ENCODE peak calls at places on chromosomes 1 and 21, in five cellular contexts. R, P, I, W and F are unnamed samples. For H3K4me1 and H3K36me3, the result is how much of the 10 kb centered on the place peaks cover.

GRCh38 chr1:21295059-21295401 is 4.8 kb upstream of the ECE1 start:
- DNase-seq in R (no peak), P (no peak), I (peak), W (no peak), F (no peak)

GRCh38 chr1:185559684-185560310 is 174.4 kb upstream of the HMCN1 start:
- DNase-seq in R (no peak), P (peak), I (peak), W (peak), F (peak)

GRCh38 chr1:64891440-64891815 is 74.9 kb downstream of the JAK1 start:
- DNase-seq in R (no peak), P (no peak), I (no peak), W (no peak), F (no peak)

GRCh38 chr1:229383961-229384360 is 41.1 kb upstream of the CCSAP start:
- DNase-seq in R (no peak), P (no peak), I (no peak), W (no peak), F (no peak)

GRCh38 chr1:229440821-229441537 is 7.1 kb upstream of the ACTA1 start:
- DNase-seq in R (no peak), P (no peak), I (no peak), W (no peak), F (no peak)

GRCh38 chr1:224433671-224434446 is 738 bp downstream of the WDR26 start:
- DNase-seq in R (no peak), P (peak), I (no peak), W (peak), F (peak)

GRCh38 chr1:114272593-114272992 is 118.9 kb upstream of the SYT6 start:
- DNase-seq in R (no peak), P (no peak), I (no peak), W (no peak), F (no peak)

GRCh38 chr1:240031009-240031408 is 60.7 kb upstream of the FMN2 start:
- DNase-seq in R (no peak), P (no peak), I (no peak), W (no peak), F (no peak)

GRCh38 chr1:20165522-20165951 is 20.4 kb upstream of the UBXN10 start:
- DNase-seq in R (no peak), P (no peak), I (peak), W (no peak), F (no peak)

GRCh38 chr1:110816945-110817344 is 56.0 kb upstream of the CD53 start:
- DNase-seq in R (no peak), P (no peak), I (no peak), W (no peak), F (no peak)

GRCh38 chr1:115210302-115210711 is 121.0 kb upstream of the TSPAN2 start:
- DNase-seq in R (no peak), P (no peak), I (no peak), W (no peak), F (no peak)

GRCh38 chr1:46171351-46171750 is 3.5 kb upstream of the TSPAN1 start:
- DNase-seq in R (no peak), P (peak), I (no peak), W (peak), F (peak)

GRCh38 chr1:67053535-67053784 is 488 bp downstream of the SLC35D1 start:
- DNase-seq in R (no peak), P (peak), I (no peak), W (peak), F (peak)

GRCh38 chr21:45836694-45837670 is 144.6 kb upstream of the COL6A1 start:
- DNase-seq in R (no peak), P (no peak), I (no peak), W (no peak), F (no peak)

GRCh38 chr1:156281281-156282142 is 1.1 kb downstream of the SMG5 start:
- DNase-seq in R (no peak), P (no peak), I (no peak), W (no peak), F (peak)
- TF ChIP-seq CTCF in R (no peak), P (no peak), I (no peak), W (no peak), F (peak)

GRCh38 chr1:202627841-202628565 is 82.3 kb downstream of the SYT2 start:
- DNase-seq in R (no peak), P (no peak), I (no peak), W (no peak), F (no peak)
- H3K4me1 ChIP-seq in R (under half), P (under half), I (under half), W (under half), F (under half)

GRCh38 chr21:34894401-34894800 is 154.7 kb downstream of the RUNX1 start:
- DNase-seq in R (no peak), P (no peak), I (no peak), W (no peak), F (no peak)

GRCh38 chr21:34897828-34898227 is 151.3 kb downstream of the RUNX1 start:
- DNase-seq in R (no peak), P (no peak), I (no peak), W (no peak), F (no peak)

GRCh38 chr21:34899760-34900159 is 149.3 kb downstream of the RUNX1 start:
- DNase-seq in R (no peak), P (no peak), I (no peak), W (no peak), F (no peak)

GRCh38 chr21:34900376-34900775 is 148.7 kb downstream of the RUNX1 start:
- DNase-seq in R (no peak), P (no peak), I (no peak), W (no peak), F (no peak)

DNA sequence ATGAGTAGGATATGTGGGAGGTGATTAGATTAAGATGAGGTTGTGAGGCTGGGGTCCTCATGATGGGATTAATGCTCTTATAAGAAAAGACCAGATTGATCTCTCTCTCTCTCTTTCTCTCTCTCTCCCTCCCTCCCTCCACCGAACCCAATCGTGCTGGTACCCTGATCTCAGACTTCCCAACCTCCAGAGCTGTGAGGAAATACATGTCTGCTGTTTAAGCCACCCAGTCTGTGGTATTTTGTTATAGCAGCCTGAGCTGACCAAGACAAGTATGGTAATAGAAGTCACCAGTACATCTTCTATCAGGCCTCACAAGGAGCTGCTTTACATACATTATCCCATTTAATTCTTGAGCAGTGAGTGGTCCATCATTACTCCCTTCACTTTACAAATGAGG is 149.8 kb downstream of the RUNX1 start:
- DNase-seq in R (no peak), P (no peak), I (no peak), W (no peak), F (no peak)
- H3K36me3 ChIP-seq in R (under half), P (under half), I (under half), W (under half), F (under half)

DNA sequence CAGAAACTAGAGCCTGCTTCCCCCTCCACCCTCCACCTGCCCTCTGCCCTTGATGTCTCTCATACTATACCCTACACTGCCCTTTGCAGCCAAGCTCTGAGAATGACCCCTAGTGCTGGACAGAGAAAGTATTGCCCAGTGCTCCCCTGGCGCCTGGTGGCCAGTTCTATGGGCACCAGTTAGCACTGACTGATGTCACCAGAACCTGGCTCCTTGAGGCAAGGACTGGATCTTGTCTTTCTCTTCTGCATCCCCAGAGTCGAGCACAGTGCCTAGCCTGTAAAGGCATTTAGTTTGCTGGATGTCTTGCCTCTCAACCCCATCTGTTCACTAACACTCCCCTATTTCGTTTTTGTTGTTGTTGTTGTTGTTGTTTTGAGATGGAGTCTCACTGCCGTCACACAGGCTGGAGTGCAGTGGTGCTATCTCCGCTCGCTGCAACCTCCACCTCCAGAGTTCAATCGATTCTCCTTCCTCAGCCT is 5.9 kb downstream of the PHLDA3 start:
- DNase-seq in R (no peak), P (no peak), I (no peak), W (no peak), F (no peak)
- TF ChIP-seq CTCF in R (peak), P (no peak), I (peak), W (no peak), F (peak)

GRCh38 chr1:26740958-26741357 is 45.1 kb downstream of the ARID1A start:
- DNase-seq in R (no peak), P (no peak), I (no peak), W (no peak), F (no peak)

GRCh38 chr1:26743426-26744059 is 44.2 kb upstream of the PIGV start:
- DNase-seq in R (no peak), P (no peak), I (no peak), W (no peak), F (no peak)

GRCh38 chr1:26744075-26744958 is 43.4 kb upstream of the PIGV start:
- DNase-seq in R (peak), P (peak), I (peak), W (peak), F (peak)

GRCh38 chr1:26739251-26739914 is 43.6 kb downstream of the ARID1A start:
- DNase-seq in R (no peak), P (no peak), I (no peak), W (no peak), F (no peak)

GRCh38 chr1:26740023-26740422 is 44.2 kb downstream of the ARID1A start:
- DNase-seq in R (no peak), P (no peak), I (no peak), W (no peak), F (no peak)
- H3K4me1 ChIP-seq in R (under half), P (under half), I (under half), W (under half), F (under half)

DNA sequence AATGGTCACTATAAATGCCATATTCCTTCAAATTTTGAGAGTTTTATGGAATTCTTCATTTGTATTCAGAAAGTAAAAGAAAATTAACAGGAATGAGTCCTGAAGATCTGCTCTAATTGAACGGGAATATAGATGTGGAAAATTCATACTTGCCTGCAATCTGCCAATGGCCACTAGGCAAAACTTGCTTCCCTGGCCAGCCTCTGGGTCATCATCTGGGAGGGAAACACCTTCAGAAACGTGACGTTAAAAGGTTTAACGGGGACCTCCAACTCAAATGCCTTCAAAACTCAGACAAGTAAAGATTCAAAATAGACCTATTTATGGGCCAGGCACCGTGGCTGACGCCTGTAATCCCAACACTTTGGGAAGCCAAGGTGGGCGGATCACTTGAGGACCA is 21.7 kb upstream of the CTSK start:
- DNase-seq in R (no peak), P (no peak), I (no peak), W (no peak), F (no peak)
- H3K36me3 ChIP-seq in R (under half), P (half or more), I (under half), W (under half), F (under half)

DNA sequence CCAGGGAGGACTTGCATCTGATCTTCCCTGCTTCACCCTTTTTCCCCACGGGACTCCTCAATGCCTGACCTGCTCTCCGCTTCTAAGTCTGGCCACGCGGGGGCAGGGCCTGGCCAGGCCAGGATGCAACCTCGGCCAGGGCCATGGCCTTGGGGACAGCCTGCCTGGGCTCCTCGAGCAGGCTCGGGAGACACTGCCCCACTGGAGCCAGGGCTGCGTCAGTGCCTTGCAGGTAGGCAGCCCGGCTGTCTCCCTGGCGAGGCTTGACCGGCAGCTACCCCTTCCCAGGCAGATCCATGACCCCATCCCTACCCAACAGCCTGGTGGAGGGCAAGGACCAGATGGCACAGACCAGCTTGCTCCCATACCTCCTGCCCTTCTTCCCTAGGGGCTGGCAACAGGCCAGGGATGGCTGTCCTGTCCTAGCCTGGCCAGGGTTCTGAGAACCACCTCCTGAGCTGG is 2.7 kb upstream of the PRDM16 start:
- DNase-seq in R (peak), P (peak), I (no peak), W (no peak), F (peak)
- TF ChIP-seq CTCF in R (peak), P (peak), I (no peak), W (no peak), F (peak)